ENCODE peak calls at places on chromosomes 16 and 17, in six cellular contexts. One of them, this sample, is unnamed.

GRCh38 chr17:19787733-19788357 is 39.7 kb upstream of the ALDH3A1 start:
- DNase-seq in caudate nucleus: no peak
- DNase-seq in psoas muscle: no peak
- DNase-seq in sigmoid colon: no peak
- DNase-seq in lung: no peak
- DNase-seq in IMR-90: peak
- DNase-seq in this sample: no peak

GRCh38 chr17:79607941-79608728 is 2.7 kb downstream of the RBFOX3 start:
- DNase-seq in caudate nucleus: no peak
- DNase-seq in psoas muscle: no peak
- DNase-seq in sigmoid colon: peak
- DNase-seq in lung: no peak
- DNase-seq in IMR-90: no peak
- DNase-seq in this sample: no peak

GRCh38 chr16:56828641-56829040 is 36.4 kb upstream of the SLC12A3 start:
- DNase-seq in caudate nucleus: no peak
- DNase-seq in psoas muscle: no peak
- DNase-seq in sigmoid colon: no peak
- DNase-seq in lung: no peak
- DNase-seq in IMR-90: no peak
- DNase-seq in this sample: no peak

GRCh38 chr17:69654981-69655581 is 240.6 kb downstream of the MAP2K6 start:
- DNase-seq in caudate nucleus: no peak
- DNase-seq in psoas muscle: no peak
- DNase-seq in sigmoid colon: no peak
- DNase-seq in lung: no peak
- DNase-seq in IMR-90: peak
- DNase-seq in this sample: peak

GRCh38 chr17:27315322-27315721 is 21.4 kb downstream of the WSB1 start:
- DNase-seq in caudate nucleus: no peak
- DNase-seq in psoas muscle: peak
- DNase-seq in sigmoid colon: peak
- DNase-seq in lung: peak
- DNase-seq in IMR-90: peak
- DNase-seq in this sample: no peak

GRCh38 chr16:19138601-19139000 is 24.8 kb downstream of the ITPRIPL2 start:
- DNase-seq in caudate nucleus: no peak
- DNase-seq in psoas muscle: peak
- DNase-seq in sigmoid colon: peak
- DNase-seq in lung: peak
- DNase-seq in IMR-90: peak
- DNase-seq in this sample: no peak

GRCh38 chr17:62675260-62675659 is 47.8 kb downstream of the MRC2 start:
- DNase-seq in caudate nucleus: peak
- DNase-seq in psoas muscle: peak
- DNase-seq in sigmoid colon: peak
- DNase-seq in lung: no peak
- DNase-seq in IMR-90: no peak
- DNase-seq in this sample: no peak

GRCh38 chr17:77821114-77821513 is 137.4 kb upstream of the TNRC6C start:
- DNase-seq in caudate nucleus: no peak
- DNase-seq in psoas muscle: no peak
- DNase-seq in sigmoid colon: no peak
- DNase-seq in lung: no peak
- DNase-seq in IMR-90: no peak
- DNase-seq in this sample: no peak

GRCh38 chr17:61144137-61144536 is 255.5 kb upstream of the TBX2 start:
- DNase-seq in caudate nucleus: no peak
- DNase-seq in psoas muscle: no peak
- DNase-seq in sigmoid colon: no peak
- DNase-seq in lung: no peak
- DNase-seq in IMR-90: no peak
- DNase-seq in this sample: no peak

GRCh38 chr17:71828182-71828596 is 292.6 kb upstream of the SOX9 start:
- DNase-seq in caudate nucleus: peak
- DNase-seq in psoas muscle: no peak
- DNase-seq in sigmoid colon: no peak
- DNase-seq in lung: no peak
- DNase-seq in IMR-90: peak
- DNase-seq in this sample: no peak

GRCh38 chr16:75252049-75252864 is 833 bp upstream of the BCAR1 start:
- DNase-seq in caudate nucleus: no peak
- DNase-seq in psoas muscle: peak
- DNase-seq in sigmoid colon: peak
- DNase-seq in lung: no peak
- DNase-seq in IMR-90: no peak
- DNase-seq in this sample: no peak

GRCh38 chr17:58308173-58308984 is 20.2 kb downstream of the TSPOAP1 start:
- DNase-seq in caudate nucleus: no peak
- DNase-seq in psoas muscle: no peak
- DNase-seq in sigmoid colon: no peak
- DNase-seq in lung: peak
- DNase-seq in IMR-90: no peak
- DNase-seq in this sample: no peak

GRCh38 chr17:61309857-61310256 is 89.8 kb upstream of the TBX2 start:
- DNase-seq in caudate nucleus: no peak
- DNase-seq in psoas muscle: no peak
- DNase-seq in sigmoid colon: no peak
- DNase-seq in lung: no peak
- DNase-seq in IMR-90: peak
- DNase-seq in this sample: peak

GRCh38 chr16:31400191-31400590 is 7.1 kb downstream of the ITGAD start:
- DNase-seq in caudate nucleus: no peak
- DNase-seq in psoas muscle: no peak
- DNase-seq in sigmoid colon: no peak
- DNase-seq in lung: no peak
- DNase-seq in IMR-90: no peak
- DNase-seq in this sample: no peak

GRCh38 chr16:12295395-12295794 is 318.9 kb downstream of the SNX29 start:
- DNase-seq in caudate nucleus: no peak
- DNase-seq in psoas muscle: no peak
- DNase-seq in sigmoid colon: no peak
- DNase-seq in lung: no peak
- DNase-seq in IMR-90: no peak
- DNase-seq in this sample: no peak

GRCh38 chr17:63665527-63666214 is 34.3 kb downstream of the LIMD2 start:
- DNase-seq in caudate nucleus: no peak
- DNase-seq in psoas muscle: no peak
- DNase-seq in sigmoid colon: no peak
- DNase-seq in lung: peak
- DNase-seq in IMR-90: no peak
- DNase-seq in this sample: no peak

GRCh38 chr17:74604748-74605147 is 12.7 kb upstream of the CD300LD start:
- DNase-seq in caudate nucleus: no peak
- DNase-seq in psoas muscle: no peak
- DNase-seq in sigmoid colon: no peak
- DNase-seq in lung: no peak
- DNase-seq in IMR-90: no peak
- DNase-seq in this sample: no peak

GRCh38 chr17:6358131-6358530 is 76.8 kb downstream of the AIPL1 start:
- DNase-seq in caudate nucleus: no peak
- DNase-seq in psoas muscle: no peak
- DNase-seq in sigmoid colon: no peak
- DNase-seq in lung: no peak
- DNase-seq in IMR-90: no peak
- DNase-seq in this sample: no peak

GRCh38 chr17:59097876-59098275 is 8.8 kb downstream of the TRIM37 start:
- DNase-seq in caudate nucleus: no peak
- DNase-seq in psoas muscle: no peak
- DNase-seq in sigmoid colon: no peak
- DNase-seq in lung: no peak
- DNase-seq in IMR-90: no peak
- DNase-seq in this sample: no peak

GRCh38 chr17:51860934-51861561 is 297.5 kb downstream of the CA10 start:
- DNase-seq in caudate nucleus: peak
- DNase-seq in psoas muscle: no peak
- DNase-seq in sigmoid colon: no peak
- DNase-seq in lung: no peak
- DNase-seq in IMR-90: no peak
- DNase-seq in this sample: no peak

GRCh38 chr17:64598672-64599071 is 63.4 kb downstream of the SMURF2 start:
- DNase-seq in caudate nucleus: no peak
- DNase-seq in psoas muscle: no peak
- DNase-seq in sigmoid colon: no peak
- DNase-seq in lung: no peak
- DNase-seq in IMR-90: no peak
- DNase-seq in this sample: no peak

GRCh38 chr17:76343106-76343505 is 10.6 kb downstream of the PRPSAP1 start:
- DNase-seq in caudate nucleus: no peak
- DNase-seq in psoas muscle: no peak
- DNase-seq in sigmoid colon: no peak
- DNase-seq in lung: no peak
- DNase-seq in IMR-90: no peak
- DNase-seq in this sample: no peak

GRCh38 chr17:27247071-27247957 is 46.6 kb upstream of the WSB1 start:
- DNase-seq in caudate nucleus: no peak
- DNase-seq in psoas muscle: peak
- DNase-seq in sigmoid colon: peak
- DNase-seq in lung: peak
- DNase-seq in IMR-90: peak
- DNase-seq in this sample: peak

GRCh38 chr17:81512984-81513668 is 527 bp upstream of the ACTG1 start:
- DNase-seq in caudate nucleus: no peak
- DNase-seq in psoas muscle: peak
- DNase-seq in sigmoid colon: peak
- DNase-seq in lung: peak
- DNase-seq in IMR-90: peak
- DNase-seq in this sample: no peak

GRCh38 chr17:1573932-1574696 is 11.5 kb upstream of the PITPNA start:
- DNase-seq in caudate nucleus: peak
- DNase-seq in psoas muscle: peak
- DNase-seq in sigmoid colon: peak
- DNase-seq in lung: peak
- DNase-seq in IMR-90: peak
- DNase-seq in this sample: no peak

GRCh38 chr17:39757931-39758873 is 20.5 kb downstream of the GRB7 start:
- DNase-seq in caudate nucleus: no peak
- DNase-seq in psoas muscle: no peak
- DNase-seq in sigmoid colon: peak
- DNase-seq in lung: no peak
- DNase-seq in IMR-90: no peak
- DNase-seq in this sample: no peak

GRCh38 chr16:58121132-58121531 is 8.0 kb downstream of the CFAP20 start:
- DNase-seq in caudate nucleus: no peak
- DNase-seq in psoas muscle: no peak
- DNase-seq in sigmoid colon: no peak
- DNase-seq in lung: no peak
- DNase-seq in IMR-90: no peak
- DNase-seq in this sample: peak

GRCh38 chr16:28504707-28505404 is 1.8 kb downstream of the IL27 start:
- DNase-seq in caudate nucleus: no peak
- DNase-seq in psoas muscle: no peak
- DNase-seq in sigmoid colon: no peak
- DNase-seq in lung: no peak
- DNase-seq in IMR-90: no peak
- DNase-seq in this sample: no peak

GRCh38 chr17:17032131-17032692 is 10.0 kb upstream of the MPRIP start:
- DNase-seq in caudate nucleus: peak
- DNase-seq in psoas muscle: peak
- DNase-seq in sigmoid colon: peak
- DNase-seq in lung: no peak
- DNase-seq in IMR-90: peak
- DNase-seq in this sample: no peak

GRCh38 chr16:28264656-28265055 is 27.7 kb upstream of the SBK1 start:
- DNase-seq in caudate nucleus: no peak
- DNase-seq in psoas muscle: peak
- DNase-seq in sigmoid colon: no peak
- DNase-seq in lung: peak
- DNase-seq in IMR-90: peak
- DNase-seq in this sample: no peak

GRCh38 chr17:28385037-28385797 is 13.7 kb downstream of the SARM1 start:
- DNase-seq in caudate nucleus: no peak
- DNase-seq in psoas muscle: no peak
- DNase-seq in sigmoid colon: no peak
- DNase-seq in lung: no peak
- DNase-seq in IMR-90: no peak
- DNase-seq in this sample: no peak
- H3K27ac ChIP-seq in caudate nucleus: no peak
- H3K27ac ChIP-seq in psoas muscle: no peak
- H3K27ac ChIP-seq in sigmoid colon: no peak
- H3K27ac ChIP-seq in lung: peak
- H3K27ac ChIP-seq in IMR-90: no peak
- H3K27ac ChIP-seq in this sample: no peak

GRCh38 chr17:8360751-8361150 is 15.8 kb downstream of the KRABD2 start:
- DNase-seq in caudate nucleus: no peak
- DNase-seq in psoas muscle: no peak
- DNase-seq in sigmoid colon: no peak
- DNase-seq in lung: no peak
- DNase-seq in IMR-90: no peak
- DNase-seq in this sample: no peak
- H3K27ac ChIP-seq in caudate nucleus: no peak
- H3K27ac ChIP-seq in psoas muscle: peak
- H3K27ac ChIP-seq in sigmoid colon: no peak
- H3K27ac ChIP-seq in lung: peak
- H3K27ac ChIP-seq in IMR-90: no peak
- H3K27ac ChIP-seq in this sample: no peak

DNA sequence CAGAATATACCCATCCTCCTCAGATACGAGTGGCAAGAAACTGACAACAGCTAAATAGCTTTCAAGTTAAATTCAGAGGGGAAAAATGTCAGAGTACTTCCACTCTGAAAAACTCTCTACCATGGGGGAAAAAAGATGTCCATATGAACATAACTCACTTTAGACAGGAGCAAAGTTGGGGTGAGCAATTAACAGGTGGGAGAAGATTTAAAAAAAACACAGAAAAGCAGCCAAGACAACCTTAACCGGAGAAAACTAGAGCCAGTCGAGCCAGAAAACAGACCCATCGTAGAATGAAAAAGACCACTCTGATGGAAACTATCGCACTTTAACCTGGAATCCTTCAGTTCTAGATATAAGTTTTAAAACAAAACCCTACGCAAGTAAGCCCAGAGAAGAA is 833 bp downstream of the TERF2 start:
- DNase-seq in caudate nucleus: no peak
- DNase-seq in psoas muscle: no peak
- DNase-seq in sigmoid colon: no peak
- DNase-seq in lung: no peak
- DNase-seq in IMR-90: no peak
- DNase-seq in this sample: no peak
- H3K27ac ChIP-seq in caudate nucleus: peak
- H3K27ac ChIP-seq in psoas muscle: peak
- H3K27ac ChIP-seq in sigmoid colon: peak
- H3K27ac ChIP-seq in lung: peak
- H3K27ac ChIP-seq in IMR-90: peak
- H3K27ac ChIP-seq in this sample: peak

DNA sequence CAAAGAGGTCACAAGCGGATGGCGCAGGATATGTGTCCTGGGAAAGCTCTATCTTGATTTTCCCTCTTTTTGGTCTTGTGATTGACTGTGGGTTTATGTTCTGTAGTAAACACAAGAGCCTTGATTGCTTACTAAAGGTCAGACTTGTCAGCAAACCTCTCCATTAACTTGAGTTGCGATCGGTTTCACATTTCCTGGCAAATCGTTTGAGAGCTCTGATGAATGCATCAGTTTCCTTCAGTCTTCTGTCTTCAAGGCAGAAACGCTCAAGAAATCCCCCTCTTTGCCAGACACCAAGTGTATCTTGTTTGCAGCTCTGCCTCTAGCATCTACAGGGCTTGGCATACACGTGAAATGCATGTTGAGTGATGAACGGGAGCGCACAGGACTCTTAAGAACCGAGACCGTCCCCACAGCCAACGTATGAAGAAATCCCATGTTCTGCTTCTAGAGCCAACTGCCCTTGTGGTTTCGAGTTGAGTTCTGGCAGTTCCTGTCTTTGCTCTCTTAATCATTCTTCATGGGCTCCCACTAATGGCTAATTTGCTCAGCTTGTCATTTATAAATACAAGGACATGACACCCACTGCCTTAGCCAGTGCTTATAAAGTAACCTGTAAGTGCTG is 143.3 kb downstream of the PITPNC1 start:
- DNase-seq in caudate nucleus: no peak
- DNase-seq in psoas muscle: peak
- DNase-seq in sigmoid colon: peak
- DNase-seq in lung: no peak
- DNase-seq in IMR-90: peak
- DNase-seq in this sample: no peak
- H3K27ac ChIP-seq in caudate nucleus: no peak
- H3K27ac ChIP-seq in psoas muscle: no peak
- H3K27ac ChIP-seq in sigmoid colon: peak
- H3K27ac ChIP-seq in lung: no peak
- H3K27ac ChIP-seq in IMR-90: no peak
- H3K27ac ChIP-seq in this sample: no peak